ENCODE peak calls at places on chromosomes 3 and 15, in seven cellular contexts. J is HCT116, E is A549, N is H1, L is endothelial cell of umbilical vein, M is HepG2, T is GM12878. D is an unnamed sample.

GRCh38 chr3:22660076-22660475 is 543.1 kb upstream of the UBE2E2 start:
- DNase-seq in J (no peak), E (no peak), N (no peak), L (no peak), M (no peak), T (no peak), D (no peak)

GRCh38 chr3:126216416-126216815 is 36.0 kb upstream of the ALDH1L1 start:
- DNase-seq in J (no peak), E (no peak), N (no peak), L (no peak), M (no peak), T (no peak), D (no peak)

GRCh38 chr3:49785565-49786356 is 581 bp downstream of the IP6K1 start:
- DNase-seq in J (no peak), E (no peak), N (no peak), L (peak; percentile 62), M (no peak), T (no peak), D (peak; percentile 52)

GRCh38 chr3:58670506-58671125 is 4.0 kb upstream of the FAM3D start:
- DNase-seq in J (no peak), E (no peak), N (no peak), L (no peak), M (no peak), T (no peak), D (no peak)

GRCh38 chr3:17349093-17349492 is 393.3 kb downstream of the TBC1D5 start:
- DNase-seq in J (no peak), E (no peak), N (no peak), L (no peak), M (no peak), T (no peak), D (no peak)

GRCh38 chr3:13207975-13208705 is 134.9 kb upstream of the IQSEC1 start:
- DNase-seq in J (no peak), E (no peak), N (no peak), L (no peak), M (no peak), T (no peak), D (no peak)

GRCh38 chr3:22962244-22962643 is 240.9 kb upstream of the UBE2E2 start:
- DNase-seq in J (no peak), E (no peak), N (no peak), L (no peak), M (no peak), T (no peak), D (no peak)

GRCh38 chr3:31546152-31546551 is 13.4 kb downstream of the STT3B start:
- DNase-seq in J (no peak), E (no peak), N (no peak), L (no peak), M (no peak), T (no peak), D (no peak)

GRCh38 chr3:149473314-149473990 is 1.0 kb upstream of the TM4SF4 start:
- DNase-seq in J (peak; percentile 19), E (peak; percentile 87), N (no peak), L (peak; percentile 17), M (no peak), T (no peak), D (peak; percentile 16)

GRCh38 chr3:120113128-120114116 is 19.2 kb upstream of the GSK3B start:
- DNase-seq in J (peak; percentile 40), E (no peak), N (no peak), L (no peak), M (no peak), T (no peak), D (no peak)

GRCh38 chr15:95995375-95996168 is 334.9 kb upstream of the NR2F2 start:
- DNase-seq in J (no peak), E (no peak), N (no peak), L (peak; percentile 70), M (no peak), T (no peak), D (no peak)

GRCh38 chr15:90364251-90364650 is 12.2 kb downstream of the ZNF774 start:
- DNase-seq in J (no peak), E (no peak), N (no peak), L (peak; percentile 27), M (no peak), T (no peak), D (no peak)

GRCh38 chr15:62068071-62068786 is 1.5 kb downstream of the C2CD4A start:
- DNase-seq in J (no peak), E (peak; percentile 29), N (peak; percentile 71), L (peak; percentile 60), M (peak; percentile 25), T (no peak), D (peak; percentile 81)

GRCh38 chr3:10286596-10287295 is 6.0 kb downstream of the GHRL start:
- DNase-seq in J (peak; percentile 68), E (peak; percentile 78), N (peak; percentile 75), L (peak; percentile 77), M (peak; percentile 70), T (no peak), D (no peak)

GRCh38 chr15:48569591-48570302 is 75.8 kb downstream of the FBN1 start:
- DNase-seq in J (no peak), E (no peak), N (no peak), L (no peak), M (no peak), T (no peak), D (no peak)

GRCh38 chr15:48566669-48567068 is 78.8 kb downstream of the FBN1 start:
- DNase-seq in J (no peak), E (no peak), N (no peak), L (peak; percentile 76), M (no peak), T (no peak), D (no peak)

GRCh38 chr15:48564690-48565089 is 80.8 kb downstream of the FBN1 start:
- DNase-seq in J (no peak), E (no peak), N (no peak), L (peak; percentile 16), M (no peak), T (no peak), D (no peak)

GRCh38 chr15:48563944-48564343 is 81.6 kb downstream of the FBN1 start:
- DNase-seq in J (no peak), E (no peak), N (no peak), L (no peak), M (no peak), T (no peak), D (no peak)

DNA sequence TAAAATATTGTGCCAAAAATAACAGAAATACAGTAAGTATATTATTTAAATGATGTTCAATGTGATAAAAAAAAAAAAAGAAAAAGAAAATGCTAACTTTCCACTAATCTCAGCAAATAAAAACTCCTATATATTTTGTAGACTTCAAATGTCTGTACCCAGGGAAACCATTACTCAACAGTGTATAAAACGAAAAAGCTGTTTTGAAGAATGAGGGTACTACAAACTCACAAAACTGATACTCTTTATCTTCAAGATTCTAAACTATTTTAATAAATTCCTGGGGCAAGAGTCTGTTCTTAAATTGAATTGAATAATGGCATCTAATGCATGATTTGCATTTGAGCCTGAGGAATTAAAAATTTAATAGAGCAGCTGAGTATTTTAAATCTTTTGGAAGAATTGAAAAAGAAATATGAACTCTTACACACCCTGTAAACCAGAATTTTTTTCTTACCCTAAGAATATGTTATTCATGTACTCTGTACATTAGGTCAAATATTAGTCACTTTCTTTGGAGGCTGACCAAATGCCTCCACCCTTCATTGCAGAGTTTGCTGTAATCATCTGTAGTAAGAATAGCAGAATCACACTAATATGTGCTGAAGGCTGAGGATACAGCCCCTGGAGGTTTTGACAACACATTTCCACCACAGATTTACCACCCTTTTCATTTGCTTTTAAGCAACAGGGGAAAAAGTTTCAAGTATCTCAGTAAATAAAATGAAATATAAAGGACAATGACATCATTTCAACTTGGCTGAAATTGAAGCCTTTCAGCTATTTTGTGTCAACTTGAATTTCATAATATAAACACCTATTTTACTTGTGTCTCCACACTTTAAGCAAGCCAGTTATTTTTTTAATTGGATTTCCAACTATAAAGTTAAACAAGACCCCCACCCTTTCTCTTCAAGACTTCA is 79.7 kb downstream of the FBN1 start:
- DNase-seq in J (no peak), E (no peak), N (no peak), L (peak; percentile 98), M (no peak), T (no peak), D (no peak)
- TF ChIP-seq MAX in J (no peak), E (no peak), N (no peak), L (no peak), M (no peak), T (no peak), D (no peak)

GRCh38 chr3:90092994-90093393 is 985.6 kb downstream of the EPHA3 start:
- DNase-seq in J (no peak), E (no peak), N (no peak), L (no peak), M (peak; percentile 13), T (no peak), D (peak; percentile 22)
- TF ChIP-seq CTCF in J (peak; percentile 42), E (peak; percentile 26), N (peak; percentile 44), L (no peak), M (peak; percentile 37), T (peak; percentile 23), D (peak; percentile 28)

GRCh38 chr3:86991840-86992430 is 986 bp upstream of the VGLL3 start:
- DNase-seq in J (no peak), E (no peak), N (no peak), L (no peak), M (no peak), T (no peak), D (no peak)
- TF ChIP-seq POLR2A in J (no peak), E (no peak), N (no peak), L (no peak), M (no peak), T (no peak), D (no peak)

GRCh38 chr15:64209680-64210334 is 47.0 kb upstream of the PPIB start:
- DNase-seq in J (peak; percentile 33), E (peak; percentile 33), N (no peak), L (peak; percentile 77), M (peak; percentile 32), T (peak; percentile 9), D (peak; percentile 55)
- TF ChIP-seq MAX in J (no peak), E (no peak), N (no peak), L (no peak), M (no peak), T (no peak), D (no peak)